ENCODE peak calls at places on chromosomes 11 and 22, in ten cellular contexts. One of them, this sample, is unnamed.

GRCh38 chr11:126549273-126549585 is 193.7 kb downstream of the ST3GAL4 start:
- DNase-seq in NCI-H1092 treated with DMSO at 0.1 percent for 48 hours: no peak
- DNase-seq in uterus: no peak
- DNase-seq in activated CD4-positive, CD25-positive, alpha-beta regulatory T cell: no peak
- DNase-seq in CD4-positive, CD25-positive, alpha-beta regulatory T cell: no peak
- DNase-seq in amniotic stem cell: no peak
- DNase-seq in cardiac muscle cell: no peak
- DNase-seq in NCI-H2081: no peak
- DNase-seq in stimulated activated CD4-positive, alpha-beta T cell treated with anti-CD3 and anti-CD28 coated beads, Interleukin-15, amount 100 ng/mL, for 1 hour: no peak
- DNase-seq in AG04449: no peak
- DNase-seq in this sample: no peak

GRCh38 chr11:118435233-118435892 is 929 bp upstream of the KMT2A start:
- DNase-seq in NCI-H1092 treated with DMSO at 0.1 percent for 48 hours: peak; percentile 96
- DNase-seq in uterus: peak; percentile 30
- DNase-seq in activated CD4-positive, CD25-positive, alpha-beta regulatory T cell: no peak
- DNase-seq in CD4-positive, CD25-positive, alpha-beta regulatory T cell: no peak
- DNase-seq in amniotic stem cell: no peak
- DNase-seq in cardiac muscle cell: peak; percentile 54
- DNase-seq in NCI-H2081: peak; percentile 93
- DNase-seq in stimulated activated CD4-positive, alpha-beta T cell treated with anti-CD3 and anti-CD28 coated beads, Interleukin-15, amount 100 ng/mL, for 1 hour: peak; percentile 30
- DNase-seq in AG04449: no peak
- DNase-seq in this sample: no peak

GRCh38 chr11:99370557-99371200 is 349.9 kb downstream of the CNTN5 start:
- DNase-seq in NCI-H1092 treated with DMSO at 0.1 percent for 48 hours: peak; percentile 20
- DNase-seq in uterus: no peak
- DNase-seq in activated CD4-positive, CD25-positive, alpha-beta regulatory T cell: no peak
- DNase-seq in CD4-positive, CD25-positive, alpha-beta regulatory T cell: no peak
- DNase-seq in amniotic stem cell: peak; percentile 30
- DNase-seq in cardiac muscle cell: peak; percentile 85
- DNase-seq in NCI-H2081: peak; percentile 75
- DNase-seq in stimulated activated CD4-positive, alpha-beta T cell treated with anti-CD3 and anti-CD28 coated beads, Interleukin-15, amount 100 ng/mL, for 1 hour: no peak
- DNase-seq in AG04449: peak; percentile 3
- DNase-seq in this sample: no peak

GRCh38 chr11:108796551-108796950 is 131.7 kb downstream of the DDX10 start:
- DNase-seq in NCI-H1092 treated with DMSO at 0.1 percent for 48 hours: no peak
- DNase-seq in uterus: no peak
- DNase-seq in activated CD4-positive, CD25-positive, alpha-beta regulatory T cell: no peak
- DNase-seq in CD4-positive, CD25-positive, alpha-beta regulatory T cell: no peak
- DNase-seq in amniotic stem cell: no peak
- DNase-seq in cardiac muscle cell: no peak
- DNase-seq in NCI-H2081: no peak
- DNase-seq in stimulated activated CD4-positive, alpha-beta T cell treated with anti-CD3 and anti-CD28 coated beads, Interleukin-15, amount 100 ng/mL, for 1 hour: no peak
- DNase-seq in AG04449: no peak
- DNase-seq in this sample: no peak

GRCh38 chr22:42396621-42397331 is 35.4 kb downstream of the NFAM1 start:
- DNase-seq in NCI-H1092 treated with DMSO at 0.1 percent for 48 hours: no peak
- DNase-seq in uterus: no peak
- DNase-seq in activated CD4-positive, CD25-positive, alpha-beta regulatory T cell: no peak
- DNase-seq in CD4-positive, CD25-positive, alpha-beta regulatory T cell: no peak
- DNase-seq in amniotic stem cell: no peak
- DNase-seq in cardiac muscle cell: no peak
- DNase-seq in NCI-H2081: no peak
- DNase-seq in stimulated activated CD4-positive, alpha-beta T cell treated with anti-CD3 and anti-CD28 coated beads, Interleukin-15, amount 100 ng/mL, for 1 hour: no peak
- DNase-seq in AG04449: no peak
- DNase-seq in this sample: no peak

GRCh38 chr11:131041331-131042040 is 125.2 kb upstream of the SNX19 start:
- DNase-seq in NCI-H1092 treated with DMSO at 0.1 percent for 48 hours: no peak
- DNase-seq in uterus: no peak
- DNase-seq in activated CD4-positive, CD25-positive, alpha-beta regulatory T cell: no peak
- DNase-seq in CD4-positive, CD25-positive, alpha-beta regulatory T cell: no peak
- DNase-seq in amniotic stem cell: no peak
- DNase-seq in cardiac muscle cell: no peak
- DNase-seq in NCI-H2081: no peak
- DNase-seq in stimulated activated CD4-positive, alpha-beta T cell treated with anti-CD3 and anti-CD28 coated beads, Interleukin-15, amount 100 ng/mL, for 1 hour: no peak
- DNase-seq in AG04449: no peak
- DNase-seq in this sample: no peak

GRCh38 chr22:38314992-38315800 is 2.0 kb downstream of the CSNK1E start:
- DNase-seq in NCI-H1092 treated with DMSO at 0.1 percent for 48 hours: peak; percentile 60
- DNase-seq in uterus: no peak
- DNase-seq in activated CD4-positive, CD25-positive, alpha-beta regulatory T cell: no peak
- DNase-seq in CD4-positive, CD25-positive, alpha-beta regulatory T cell: no peak
- DNase-seq in amniotic stem cell: no peak
- DNase-seq in cardiac muscle cell: peak; percentile 34
- DNase-seq in NCI-H2081: no peak
- DNase-seq in stimulated activated CD4-positive, alpha-beta T cell treated with anti-CD3 and anti-CD28 coated beads, Interleukin-15, amount 100 ng/mL, for 1 hour: no peak
- DNase-seq in AG04449: no peak
- DNase-seq in this sample: no peak

GRCh38 chr22:36982136-36982535 is 37.1 kb downstream of the TST start:
- DNase-seq in NCI-H1092 treated with DMSO at 0.1 percent for 48 hours: no peak
- DNase-seq in uterus: no peak
- DNase-seq in activated CD4-positive, CD25-positive, alpha-beta regulatory T cell: no peak
- DNase-seq in CD4-positive, CD25-positive, alpha-beta regulatory T cell: no peak
- DNase-seq in amniotic stem cell: no peak
- DNase-seq in cardiac muscle cell: no peak
- DNase-seq in NCI-H2081: no peak
- DNase-seq in stimulated activated CD4-positive, alpha-beta T cell treated with anti-CD3 and anti-CD28 coated beads, Interleukin-15, amount 100 ng/mL, for 1 hour: no peak
- DNase-seq in AG04449: no peak
- DNase-seq in this sample: no peak

GRCh38 chr11:3674189-3674588 is 3.0 kb upstream of the CHRNA10 start:
- DNase-seq in NCI-H1092 treated with DMSO at 0.1 percent for 48 hours: no peak
- DNase-seq in uterus: no peak
- DNase-seq in activated CD4-positive, CD25-positive, alpha-beta regulatory T cell: no peak
- DNase-seq in CD4-positive, CD25-positive, alpha-beta regulatory T cell: no peak
- DNase-seq in amniotic stem cell: no peak
- DNase-seq in cardiac muscle cell: no peak
- DNase-seq in NCI-H2081: no peak
- DNase-seq in stimulated activated CD4-positive, alpha-beta T cell treated with anti-CD3 and anti-CD28 coated beads, Interleukin-15, amount 100 ng/mL, for 1 hour: no peak
- DNase-seq in AG04449: peak; percentile 31
- DNase-seq in this sample: no peak

GRCh38 chr11:134464196-134464595 is 52.2 kb upstream of the B3GAT1 start:
- DNase-seq in NCI-H1092 treated with DMSO at 0.1 percent for 48 hours: no peak
- DNase-seq in uterus: no peak
- DNase-seq in activated CD4-positive, CD25-positive, alpha-beta regulatory T cell: no peak
- DNase-seq in CD4-positive, CD25-positive, alpha-beta regulatory T cell: no peak
- DNase-seq in amniotic stem cell: no peak
- DNase-seq in cardiac muscle cell: no peak
- DNase-seq in NCI-H2081: no peak
- DNase-seq in stimulated activated CD4-positive, alpha-beta T cell treated with anti-CD3 and anti-CD28 coated beads, Interleukin-15, amount 100 ng/mL, for 1 hour: no peak
- DNase-seq in AG04449: no peak
- DNase-seq in this sample: no peak

GRCh38 chr11:31817621-31818493 is 6.7 kb upstream of the PAX6 start:
- DNase-seq in NCI-H1092 treated with DMSO at 0.1 percent for 48 hours: no peak
- DNase-seq in uterus: no peak
- DNase-seq in activated CD4-positive, CD25-positive, alpha-beta regulatory T cell: no peak
- DNase-seq in CD4-positive, CD25-positive, alpha-beta regulatory T cell: no peak
- DNase-seq in amniotic stem cell: no peak
- DNase-seq in cardiac muscle cell: no peak
- DNase-seq in NCI-H2081: no peak
- DNase-seq in stimulated activated CD4-positive, alpha-beta T cell treated with anti-CD3 and anti-CD28 coated beads, Interleukin-15, amount 100 ng/mL, for 1 hour: no peak
- DNase-seq in AG04449: no peak
- DNase-seq in this sample: no peak

GRCh38 chr11:47242596-47243192 is 5.9 kb downstream of the ACP2 start:
- DNase-seq in NCI-H1092 treated with DMSO at 0.1 percent for 48 hours: no peak
- DNase-seq in uterus: no peak
- DNase-seq in activated CD4-positive, CD25-positive, alpha-beta regulatory T cell: no peak
- DNase-seq in CD4-positive, CD25-positive, alpha-beta regulatory T cell: no peak
- DNase-seq in amniotic stem cell: no peak
- DNase-seq in cardiac muscle cell: no peak
- DNase-seq in NCI-H2081: no peak
- DNase-seq in stimulated activated CD4-positive, alpha-beta T cell treated with anti-CD3 and anti-CD28 coated beads, Interleukin-15, amount 100 ng/mL, for 1 hour: no peak
- DNase-seq in AG04449: no peak
- DNase-seq in this sample: no peak

GRCh38 chr22:17777005-17777716 is 2.9 kb upstream of the BID start:
- DNase-seq in NCI-H1092 treated with DMSO at 0.1 percent for 48 hours: no peak
- DNase-seq in uterus: no peak
- DNase-seq in activated CD4-positive, CD25-positive, alpha-beta regulatory T cell: peak; percentile 48
- DNase-seq in CD4-positive, CD25-positive, alpha-beta regulatory T cell: peak; percentile 75
- DNase-seq in amniotic stem cell: no peak
- DNase-seq in cardiac muscle cell: no peak
- DNase-seq in NCI-H2081: no peak
- DNase-seq in stimulated activated CD4-positive, alpha-beta T cell treated with anti-CD3 and anti-CD28 coated beads, Interleukin-15, amount 100 ng/mL, for 1 hour: peak; percentile 38
- DNase-seq in AG04449: no peak
- DNase-seq in this sample: no peak

GRCh38 chr11:120335928-120336640 is at the start of gene ARHGEF12:
- DNase-seq in NCI-H1092 treated with DMSO at 0.1 percent for 48 hours: peak; percentile 94
- DNase-seq in uterus: peak; percentile 96
- DNase-seq in activated CD4-positive, CD25-positive, alpha-beta regulatory T cell: peak; percentile 60
- DNase-seq in CD4-positive, CD25-positive, alpha-beta regulatory T cell: peak; percentile 65
- DNase-seq in amniotic stem cell: peak; percentile 97
- DNase-seq in cardiac muscle cell: peak; percentile 99
- DNase-seq in NCI-H2081: peak; percentile 95
- DNase-seq in stimulated activated CD4-positive, alpha-beta T cell treated with anti-CD3 and anti-CD28 coated beads, Interleukin-15, amount 100 ng/mL, for 1 hour: peak; percentile 44
- DNase-seq in AG04449: peak; percentile 90
- DNase-seq in this sample: peak; percentile 92

GRCh38 chr22:30198152-30198845 is 48.3 kb downstream of the LIF start:
- DNase-seq in NCI-H1092 treated with DMSO at 0.1 percent for 48 hours: no peak
- DNase-seq in uterus: no peak
- DNase-seq in activated CD4-positive, CD25-positive, alpha-beta regulatory T cell: no peak
- DNase-seq in CD4-positive, CD25-positive, alpha-beta regulatory T cell: no peak
- DNase-seq in amniotic stem cell: no peak
- DNase-seq in cardiac muscle cell: no peak
- DNase-seq in NCI-H2081: no peak
- DNase-seq in stimulated activated CD4-positive, alpha-beta T cell treated with anti-CD3 and anti-CD28 coated beads, Interleukin-15, amount 100 ng/mL, for 1 hour: no peak
- DNase-seq in AG04449: no peak
- DNase-seq in this sample: no peak

GRCh38 chr11:120519474-120519873 is 7.9 kb downstream of the GRIK4 start:
- DNase-seq in NCI-H1092 treated with DMSO at 0.1 percent for 48 hours: no peak
- DNase-seq in uterus: no peak
- DNase-seq in activated CD4-positive, CD25-positive, alpha-beta regulatory T cell: no peak
- DNase-seq in CD4-positive, CD25-positive, alpha-beta regulatory T cell: no peak
- DNase-seq in amniotic stem cell: no peak
- DNase-seq in cardiac muscle cell: no peak
- DNase-seq in NCI-H2081: no peak
- DNase-seq in stimulated activated CD4-positive, alpha-beta T cell treated with anti-CD3 and anti-CD28 coated beads, Interleukin-15, amount 100 ng/mL, for 1 hour: no peak
- DNase-seq in AG04449: no peak
- DNase-seq in this sample: no peak

GRCh38 chr11:22079133-22079847 is 113.6 kb upstream of the ANO5 start:
- DNase-seq in NCI-H1092 treated with DMSO at 0.1 percent for 48 hours: peak; percentile 41
- DNase-seq in uterus: no peak
- DNase-seq in activated CD4-positive, CD25-positive, alpha-beta regulatory T cell: no peak
- DNase-seq in CD4-positive, CD25-positive, alpha-beta regulatory T cell: no peak
- DNase-seq in amniotic stem cell: no peak
- DNase-seq in cardiac muscle cell: no peak
- DNase-seq in NCI-H2081: no peak
- DNase-seq in stimulated activated CD4-positive, alpha-beta T cell treated with anti-CD3 and anti-CD28 coated beads, Interleukin-15, amount 100 ng/mL, for 1 hour: no peak
- DNase-seq in AG04449: no peak
- DNase-seq in this sample: no peak

GRCh38 chr22:26586556-26587325 is 3.2 kb downstream of the TPST2 start:
- DNase-seq in NCI-H1092 treated with DMSO at 0.1 percent for 48 hours: no peak
- DNase-seq in uterus: peak; percentile 34
- DNase-seq in activated CD4-positive, CD25-positive, alpha-beta regulatory T cell: no peak
- DNase-seq in CD4-positive, CD25-positive, alpha-beta regulatory T cell: no peak
- DNase-seq in amniotic stem cell: no peak
- DNase-seq in cardiac muscle cell: peak; percentile 30
- DNase-seq in NCI-H2081: no peak
- DNase-seq in stimulated activated CD4-positive, alpha-beta T cell treated with anti-CD3 and anti-CD28 coated beads, Interleukin-15, amount 100 ng/mL, for 1 hour: no peak
- DNase-seq in AG04449: no peak
- DNase-seq in this sample: no peak

GRCh38 chr11:127392575-127392974 is 392.0 kb upstream of the KIRREL3 start:
- DNase-seq in NCI-H1092 treated with DMSO at 0.1 percent for 48 hours: no peak
- DNase-seq in uterus: no peak
- DNase-seq in activated CD4-positive, CD25-positive, alpha-beta regulatory T cell: no peak
- DNase-seq in CD4-positive, CD25-positive, alpha-beta regulatory T cell: no peak
- DNase-seq in amniotic stem cell: no peak
- DNase-seq in cardiac muscle cell: no peak
- DNase-seq in NCI-H2081: no peak
- DNase-seq in stimulated activated CD4-positive, alpha-beta T cell treated with anti-CD3 and anti-CD28 coated beads, Interleukin-15, amount 100 ng/mL, for 1 hour: no peak
- DNase-seq in AG04449: no peak
- DNase-seq in this sample: no peak